ENCODE peak calls at places on chromosomes 5 and 9, in six cellular contexts. R is Peyer's patch; K is cardiac fibroblast; F is CD4-positive, alpha-beta T cell; V is Calu3; P is endothelial cell. B is an unnamed sample.

GRCh38 chr5:78157001-78157400 is 137.5 kb downstream of the AP3B1 start:
- DNase-seq in R (no peak), K (no peak), F (no peak), V (no peak), P (no peak), B (no peak)

GRCh38 chr9:12923472-12924009 is 148.7 kb downstream of the LURAP1L start:
- DNase-seq in R (no peak), K (peak), F (no peak), V (no peak), P (no peak), B (no peak)

GRCh38 chr5:89399553-89399952 is 516.6 kb upstream of the MEF2C start:
- DNase-seq in R (no peak), K (peak), F (no peak), V (no peak), P (no peak), B (no peak)

GRCh38 chr9:123400926-123401503 is 45.0 kb downstream of the CRB2 start:
- DNase-seq in R (no peak), K (no peak), F (no peak), V (no peak), P (no peak), B (no peak)

GRCh38 chr9:93295456-93296076 is 111.6 kb downstream of the WNK2 start:
- DNase-seq in R (no peak), K (no peak), F (no peak), V (no peak), P (no peak), B (no peak)

GRCh38 chr9:86721843-86722705 is 225.2 kb downstream of the GAS1 start:
- DNase-seq in R (no peak), K (peak), F (no peak), V (peak), P (no peak), B (no peak)

GRCh38 chr5:51201708-51202107 is 181.5 kb upstream of the ISL1 start:
- DNase-seq in R (no peak), K (no peak), F (no peak), V (no peak), P (no peak), B (no peak)

GRCh38 chr9:2621678-2622360 is at the start of gene VLDLR:
- DNase-seq in R (peak), K (peak), F (no peak), V (peak), P (peak), B (peak)

GRCh38 chr5:75361310-75361709 is 24.3 kb downstream of the HMGCR start:
- DNase-seq in R (no peak), K (no peak), F (no peak), V (no peak), P (no peak), B (no peak)

GRCh38 chr9:16524078-16524477 is 346.4 kb downstream of the BNC2 start:
- DNase-seq in R (no peak), K (no peak), F (no peak), V (no peak), P (no peak), B (no peak)

GRCh38 chr5:74576941-74577456 is 63.5 kb downstream of the ENC1 start:
- DNase-seq in R (no peak), K (peak), F (no peak), V (no peak), P (no peak), B (no peak)

GRCh38 chr5:123696948-123697347 is 185.0 kb downstream of the CSNK1G3 start:
- DNase-seq in R (no peak), K (peak), F (no peak), V (no peak), P (no peak), B (no peak)

GRCh38 chr9:125066839-125067619 is 76.3 kb downstream of the SCAI start:
- DNase-seq in R (no peak), K (peak), F (no peak), V (no peak), P (no peak), B (no peak)

GRCh38 chr9:77305622-77306365 is 128.5 kb downstream of the VPS13A start:
- DNase-seq in R (no peak), K (peak), F (no peak), V (no peak), P (no peak), B (no peak)

GRCh38 chr5:84478603-84479002 is 93.9 kb upstream of the EDIL3 start:
- DNase-seq in R (no peak), K (peak), F (no peak), V (no peak), P (no peak), B (no peak)

GRCh38 chr5:131413605-131414559 is 150.0 kb downstream of the CDC42SE2 start:
- DNase-seq in R (no peak), K (no peak), F (no peak), V (no peak), P (no peak), B (no peak)

GRCh38 chr5:115625579-115626443 is at the start of gene TMED7:
- DNase-seq in R (peak), K (peak), F (peak), V (peak), P (peak), B (peak)

GRCh38 chr9:95460627-95461164 is 56.1 kb downstream of the PTCH1 start:
- DNase-seq in R (no peak), K (no peak), F (no peak), V (no peak), P (no peak), B (no peak)

GRCh38 chr5:95590880-95591279 is 29.0 kb upstream of the GPR150 start:
- DNase-seq in R (no peak), K (peak), F (no peak), V (no peak), P (no peak), B (no peak)

GRCh38 chr5:130045334-130045733 is 141.1 kb downstream of the CHSY3 start:
- DNase-seq in R (no peak), K (peak), F (no peak), V (no peak), P (no peak), B (no peak)

GRCh38 chr9:16207161-16207560 is 654.3 kb downstream of the CCDC171 start:
- DNase-seq in R (no peak), K (peak), F (no peak), V (peak), P (peak), B (no peak)

GRCh38 chr5:72459089-72459661 is 48.0 kb downstream of the ZNF366 start:
- DNase-seq in R (no peak), K (no peak), F (no peak), V (no peak), P (no peak), B (no peak)

GRCh38 chr5:161966544-161966943 is 101.0 kb upstream of the GABRG2 start:
- DNase-seq in R (no peak), K (peak), F (no peak), V (no peak), P (peak), B (no peak)

GRCh38 chr9:134945509-134946275 is 28.0 kb upstream of the FCN1 start:
- DNase-seq in R (no peak), K (no peak), F (no peak), V (no peak), P (no peak), B (peak)

GRCh38 chr9:115369322-115369957 is 251.5 kb upstream of the TNC start:
- DNase-seq in R (no peak), K (peak), F (no peak), V (no peak), P (no peak), B (no peak)

GRCh38 chr9:92486371-92486770 is 4.1 kb upstream of the ASPN start:
- DNase-seq in R (no peak), K (no peak), F (no peak), V (no peak), P (no peak), B (no peak)

GRCh38 chr5:143593723-143594122 is 190.2 kb upstream of the NR3C1 start:
- DNase-seq in R (no peak), K (no peak), F (no peak), V (no peak), P (no peak), B (no peak)

GRCh38 chr9:96686638-96687335 is 31.7 kb upstream of the PRXL2C start:
- DNase-seq in R (peak), K (peak), F (peak), V (no peak), P (peak), B (no peak)

GRCh38 chr9:115845648-115846312 is 307.8 kb upstream of the PAPPA start:
- DNase-seq in R (peak), K (peak), F (no peak), V (no peak), P (no peak), B (no peak)

GRCh38 chr5:36363101-36363500 is 61.4 kb upstream of the RANBP3L start:
- DNase-seq in R (no peak), K (peak), F (no peak), V (no peak), P (no peak), B (no peak)
- TF ChIP-seq CTCF in R (no peak), K (peak), F (no peak), V (no peak), P (no peak), B (peak)

DNA sequence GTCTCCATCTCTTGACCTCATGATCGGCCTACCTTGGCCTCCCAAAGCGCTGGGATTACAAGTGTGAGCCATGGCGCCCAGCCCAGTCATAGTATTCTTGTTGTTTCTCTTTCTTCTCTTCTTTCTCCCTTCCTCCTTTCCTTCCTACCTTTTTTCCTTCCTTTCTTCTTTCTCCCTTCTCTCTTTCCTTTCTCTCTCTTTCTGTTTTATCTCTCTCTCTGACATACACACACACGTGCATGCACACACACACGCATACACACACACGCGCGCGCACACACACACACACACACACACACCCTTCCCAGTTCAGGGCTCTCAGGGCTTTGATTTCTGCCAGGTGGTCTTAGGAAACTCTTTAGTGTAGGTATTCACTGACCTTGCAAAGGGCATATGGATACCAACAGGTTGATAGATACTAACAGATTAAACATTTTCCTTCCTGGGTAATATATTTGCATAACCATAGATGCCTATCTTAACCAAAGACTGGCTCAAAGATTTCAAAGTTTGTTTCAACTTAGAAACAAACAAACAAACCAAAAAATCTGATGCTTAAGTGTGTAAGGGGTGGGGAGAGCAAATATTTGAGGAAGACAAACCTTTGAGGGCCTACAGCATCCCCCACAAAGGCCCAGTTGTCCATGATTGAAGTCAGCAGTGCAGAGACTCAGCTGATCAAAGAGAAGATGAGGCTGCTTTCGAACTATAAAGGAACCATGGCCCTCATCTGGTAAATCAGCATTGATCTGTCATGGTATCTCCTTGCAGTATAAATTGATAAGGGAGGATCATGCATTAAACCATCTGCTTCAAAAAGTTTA is 288.2 kb upstream of the SEMA6A start:
- DNase-seq in R (no peak), K (no peak), F (no peak), V (no peak), P (no peak), B (no peak)
- TF ChIP-seq CTCF in R (no peak), K (no peak), F (no peak), V (no peak), P (no peak), B (no peak)

GRCh38 chr5:11595045-11595444 is 309.2 kb downstream of the CTNND2 start:
- DNase-seq in R (no peak), K (no peak), F (no peak), V (peak), P (no peak), B (no peak)
- TF ChIP-seq CTCF in R (no peak), K (no peak), F (no peak), V (no peak), P (no peak), B (no peak)

DNA sequence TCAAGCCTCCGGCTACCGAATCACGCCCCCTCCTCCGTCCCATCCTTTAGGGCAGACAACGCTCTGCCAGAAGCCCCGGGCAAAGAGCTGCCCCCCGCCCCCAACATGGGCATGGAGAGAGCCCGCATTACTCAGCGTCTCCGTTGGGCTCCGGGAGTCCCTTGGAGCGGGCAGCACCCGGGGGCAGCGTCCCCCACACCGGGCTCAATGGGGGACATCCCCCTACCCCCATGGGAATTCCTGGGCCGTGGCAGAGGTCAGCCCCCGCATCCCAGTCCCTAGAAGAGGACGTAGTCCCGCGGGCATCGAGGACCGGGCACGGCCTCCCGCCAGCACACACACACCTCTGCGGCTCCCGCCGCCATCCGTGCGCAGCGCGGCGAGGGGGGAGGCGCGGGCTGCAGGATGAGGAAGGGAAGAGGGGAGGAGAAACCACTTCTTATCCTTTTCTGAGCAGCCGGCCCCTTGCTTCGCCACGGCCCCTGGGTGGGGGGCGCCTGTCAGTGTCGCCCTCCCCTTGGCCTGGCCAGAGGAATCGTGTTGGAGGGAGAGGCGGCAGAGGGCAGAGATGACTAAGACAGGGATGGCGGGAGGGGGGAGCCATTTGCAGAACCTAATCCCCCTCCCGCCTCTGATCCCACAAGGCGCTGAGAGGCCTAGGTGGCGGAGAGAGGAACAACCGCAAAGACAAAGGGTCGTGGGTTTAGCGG is 818 bp downstream of the DNM1 start:
- DNase-seq in R (no peak), K (peak), F (no peak), V (peak), P (peak), B (no peak)
- TF ChIP-seq CTCF in R (no peak), K (no peak), F (no peak), V (no peak), P (no peak), B (no peak)

GRCh38 chr5:93644760-93645159 is 61.7 kb downstream of the NR2F1 start:
- DNase-seq in R (no peak), K (no peak), F (no peak), V (no peak), P (no peak), B (no peak)

GRCh38 chr5:93637697-93638096 is 54.7 kb downstream of the NR2F1 start:
- DNase-seq in R (peak), K (no peak), F (no peak), V (no peak), P (no peak), B (no peak)

GRCh38 chr5:93636850-93637249 is 53.8 kb downstream of the NR2F1 start:
- DNase-seq in R (no peak), K (no peak), F (no peak), V (no peak), P (no peak), B (no peak)

GRCh38 chr5:93642526-93642925 is 59.5 kb downstream of the NR2F1 start:
- DNase-seq in R (no peak), K (no peak), F (no peak), V (no peak), P (no peak), B (no peak)
- TF ChIP-seq CTCF in R (no peak), K (no peak), F (no peak), V (no peak), P (no peak), B (no peak)

B was measured in chondrocyte.